ENCODE peak calls at places on chromosomes 11 and 22, in seven cellular contexts. V is GM23338, I is neural progenitor cell, N is mesendoderm, A is mammary epithelial cell, S is neuronal stem cell, T is MM.1S. F is an unnamed sample. For H3K27me3 and H3K36me3, the result is how much of the 10 kb centered on the place peaks cover.

GRCh38 chr11:12662101-12662500 is 12.1 kb upstream of the TEAD1 start:
- DNase-seq in S (no peak), T (no peak), V (no peak), N (no peak), A (no peak), I (no peak), F (no peak)

GRCh38 chr11:45399166-45399565 is 113.0 kb upstream of the SYT13 start:
- DNase-seq in I (no peak), T (no peak), A (no peak), V (no peak), S (no peak), N (no peak), F (no peak)

GRCh38 chr11:73271936-73272679 is at the start of gene P2RY6:
- DNase-seq in T (peak), S (no peak), A (peak), I (no peak), N (peak), V (peak), F (peak)

GRCh38 chr22:47290706-47291430 is 528.4 kb downstream of the TBC1D22A start:
- DNase-seq in N (no peak), T (no peak), S (no peak), A (no peak), V (no peak), I (no peak), F (no peak)

GRCh38 chr11:818396-819128 is at the start of gene PNPLA2:
- DNase-seq in N (no peak), S (no peak), A (peak), I (no peak), T (no peak), V (peak), F (peak)

GRCh38 chr22:42939941-42940653 is 74.9 kb downstream of the PACSIN2 start:
- DNase-seq in V (no peak), A (peak), S (no peak), N (peak), I (no peak), T (no peak), F (peak)

GRCh38 chr11:12397953-12398352 is 20.6 kb downstream of the PARVA start:
- DNase-seq in I (no peak), V (no peak), A (no peak), T (no peak), S (no peak), N (peak), F (peak)

GRCh38 chr11:101759771-101760450 is 154.9 kb upstream of the CEP126 start:
- DNase-seq in S (no peak), A (no peak), V (peak), N (no peak), T (no peak), I (no peak), F (peak)

GRCh38 chr11:12547953-12548650 is 126.1 kb upstream of the TEAD1 start:
- DNase-seq in I (no peak), S (no peak), T (no peak), A (no peak), N (peak), V (no peak), F (peak)

GRCh38 chr11:126186708-126187481 is 24.6 kb downstream of the RPUSD4 start:
- DNase-seq in S (no peak), V (peak), I (peak), A (no peak), N (peak), T (no peak), F (no peak)

GRCh38 chr11:66850588-66851250 is 6.1 kb upstream of the LRFN4 start:
- DNase-seq in N (no peak), V (no peak), I (no peak), S (no peak), A (no peak), T (no peak), F (no peak)

GRCh38 chr11:87092159-87092558 is 54.4 kb downstream of the TMEM135 start:
- DNase-seq in V (no peak), T (no peak), S (no peak), I (no peak), N (no peak), A (peak), F (peak)

GRCh38 chr11:124069429-124070401 is 28.6 kb upstream of the OR10G7 start:
- DNase-seq in V (peak), S (peak), N (peak), A (peak), T (no peak), I (peak), F (peak)

GRCh38 chr11:3224730-3225098 is 6.1 kb upstream of the MRGPRG start:
- DNase-seq in I (no peak), T (no peak), V (no peak), A (no peak), N (no peak), S (no peak), F (no peak)

GRCh38 chr11:72069200-72069599 is 11.1 kb downstream of the NUMA1 start:
- DNase-seq in N (no peak), S (no peak), V (no peak), I (no peak), T (no peak), A (no peak), F (no peak)

GRCh38 chr22:46090631-46091201 is 59.6 kb upstream of the PPARA start:
- DNase-seq in A (peak), N (no peak), T (no peak), I (no peak), V (no peak), S (no peak), F (no peak)

GRCh38 chr22:38110863-38111852 is 674 bp upstream of the BAIAP2L2 start:
- DNase-seq in N (no peak), I (peak), T (no peak), A (no peak), V (peak), S (no peak), F (no peak)

GRCh38 chr22:19723165-19723989 is at the start of gene GP1BB:
- DNase-seq in S (no peak), N (peak), T (no peak), A (no peak), I (peak), V (peak), F (peak)

GRCh38 chr11:7548659-7549283 is 35.0 kb downstream of the PPFIBP2 start:
- DNase-seq in N (peak), A (no peak), V (peak), I (peak), T (peak), S (no peak), F (no peak)

GRCh38 chr11:79971255-79971654 is 530.4 kb upstream of the TENM4 start:
- DNase-seq in V (no peak), S (no peak), N (peak), T (no peak), A (no peak), I (no peak), F (no peak)
- H3K27me3 ChIP-seq in V (under half), S (under half), N (under half), T (under half), A (under half), I (under half), F (under half)

GRCh38 chr11:77672276-77672675 is 34.7 kb upstream of the CLNS1A start:
- DNase-seq in T (no peak), N (no peak), I (no peak), S (no peak), A (peak), V (no peak), F (peak)
- H3K36me3 ChIP-seq in T (under half), N (under half), I (under half), S (half or more), A (under half), V (half or more), F (under half)

GRCh38 chr11:121656333-121657090 is 203.7 kb upstream of the SORL1-AS1 start:
- DNase-seq in N (no peak), S (no peak), V (peak), I (peak), T (no peak), A (no peak), F (peak)
- H3K4me2 ChIP-seq in N (no peak), S (no peak), V (peak), I (peak), T (peak), A (peak), F (peak)

GRCh38 chr11:14656536-14657457 is 13.2 kb downstream of the PDE3B start:
- DNase-seq in S (no peak), V (no peak), I (no peak), T (no peak), N (peak), A (no peak), F (no peak)
- H3K27me3 ChIP-seq in S (under half), V (under half), I (under half), T (under half), N (under half), A (under half), F (under half)

GRCh38 chr11:128465531-128465930 is 121.8 kb downstream of the ETS1 start:
- DNase-seq in S (no peak), N (no peak), T (no peak), V (no peak), A (no peak), I (no peak), F (no peak)

GRCh38 chr11:128463386-128463829 is 124.0 kb downstream of the ETS1 start:
- DNase-seq in N (peak), S (no peak), V (no peak), T (no peak), A (no peak), I (no peak), F (peak)

GRCh38 chr11:128464878-128465277 is 122.5 kb downstream of the ETS1 start:
- DNase-seq in T (no peak), A (no peak), I (no peak), S (no peak), N (no peak), V (no peak), F (no peak)

GRCh38 chr11:128462802-128463385 is 124.5 kb downstream of the ETS1 start:
- DNase-seq in N (peak), S (no peak), T (no peak), A (no peak), I (peak), V (no peak), F (no peak)

DNA sequence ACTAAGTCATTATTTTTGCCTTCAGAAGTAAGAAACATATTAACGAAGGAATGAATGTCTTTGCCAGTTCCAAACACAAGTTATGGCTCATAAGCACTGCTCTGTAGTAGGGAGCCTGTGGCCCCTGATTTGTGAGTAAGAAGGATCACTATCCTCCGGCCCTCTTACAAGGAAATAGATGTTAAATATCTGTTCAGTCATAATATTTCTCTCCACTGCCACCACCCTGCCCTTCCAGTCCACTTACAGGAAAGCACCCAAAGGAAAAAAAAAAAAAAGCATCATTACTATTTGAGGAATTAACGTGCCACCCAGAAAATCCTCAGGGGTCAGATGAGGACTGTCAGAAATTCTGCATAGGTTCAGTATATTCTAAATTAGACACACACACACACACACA is 123.4 kb downstream of the ETS1 start:
- DNase-seq in I (no peak), A (no peak), T (no peak), S (no peak), N (no peak), V (no peak), F (peak)
- H3K36me3 ChIP-seq in I (under half), A (half or more), T (under half), S (under half), N (under half), V (under half), F (under half)

DNA sequence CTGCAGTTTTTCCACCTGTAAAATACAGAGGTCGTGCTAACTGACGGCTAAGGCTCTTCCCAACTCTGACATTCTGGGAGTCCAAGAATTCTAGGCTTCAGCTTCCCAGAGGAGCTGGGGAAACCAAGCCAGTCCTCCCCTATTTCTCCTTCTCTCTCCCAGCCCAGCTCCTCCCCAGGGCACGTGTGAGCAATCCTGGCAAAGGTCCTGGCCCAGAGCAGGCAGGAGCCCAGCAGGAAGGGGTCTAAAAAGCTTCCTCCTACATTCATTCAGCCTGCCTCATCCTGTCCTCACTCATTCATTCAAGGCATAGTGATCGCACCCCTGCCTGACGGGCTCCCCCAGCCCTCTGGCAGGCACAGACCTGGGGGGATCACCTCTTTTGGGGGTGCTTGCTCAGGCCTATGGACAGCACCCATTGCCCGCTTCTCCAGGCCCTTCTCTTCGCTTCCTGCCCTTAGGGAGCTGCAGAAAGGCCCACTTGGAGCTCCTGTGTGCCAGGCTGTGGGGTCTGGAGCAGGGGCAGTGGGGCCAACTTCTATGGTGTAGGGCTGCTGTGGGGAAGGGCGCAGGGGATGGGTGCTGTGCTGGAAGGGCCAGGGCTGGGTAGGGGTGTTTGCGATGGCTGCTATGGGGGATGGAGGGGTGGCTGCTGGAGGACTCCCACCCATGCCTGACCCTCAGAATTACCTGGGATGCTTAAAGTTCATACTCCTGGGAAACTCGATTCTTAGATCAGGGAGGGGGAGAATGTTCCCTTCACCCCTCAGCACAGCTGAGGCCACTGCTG is 9.8 kb downstream of the KCNC1 start:
- DNase-seq in T (no peak), S (no peak), V (no peak), N (no peak), I (no peak), A (no peak), F (peak)
- H3K4me2 ChIP-seq in T (no peak), S (no peak), V (no peak), N (no peak), I (no peak), A (no peak), F (no peak)

GRCh38 chr11:19102521-19102900 is 14.5 kb upstream of the ZDHHC13 start:
- DNase-seq in A (no peak), T (no peak), I (no peak), N (no peak), S (no peak), V (no peak), F (no peak)

GRCh38 chr11:19100885-19101284 is 16.1 kb upstream of the ZDHHC13 start:
- DNase-seq in N (no peak), S (no peak), A (no peak), V (no peak), T (no peak), I (no peak), F (no peak)

DNA sequence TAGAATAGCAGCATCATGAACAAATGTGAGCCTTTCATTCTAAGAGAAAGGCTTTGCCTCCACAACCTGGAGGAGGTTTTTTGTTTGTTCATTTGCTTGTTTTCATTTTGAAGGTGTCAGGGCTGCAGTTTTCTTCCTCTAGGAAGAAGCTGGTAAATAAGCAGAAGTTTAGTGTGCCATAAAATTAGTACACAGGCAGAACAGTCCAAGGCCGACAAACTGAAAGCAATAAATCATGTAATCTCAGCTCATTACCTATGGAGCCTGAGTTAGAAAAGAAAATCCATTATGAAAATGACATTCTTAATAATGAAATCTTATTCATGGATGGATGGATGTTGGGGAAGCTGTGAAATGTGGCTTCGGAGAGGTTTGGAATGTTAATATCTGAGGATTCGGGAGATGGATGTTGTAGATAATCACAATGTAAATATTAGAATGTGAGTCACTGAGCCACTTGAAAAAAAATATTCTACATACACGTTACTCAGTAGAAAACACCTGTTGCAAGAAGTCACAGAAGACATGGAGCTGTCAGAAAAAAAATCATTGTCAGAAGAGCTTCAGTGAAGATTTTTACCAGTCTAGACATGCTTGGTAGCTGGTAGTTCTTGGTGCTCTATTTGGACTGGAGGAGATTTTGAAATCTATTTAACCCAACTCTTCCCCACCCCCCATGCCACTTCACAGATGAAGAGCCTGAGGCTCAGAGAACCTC is 15.0 kb upstream of the ZDHHC13 start:
- DNase-seq in V (no peak), S (no peak), I (no peak), T (no peak), A (no peak), N (no peak), F (peak)
- H3K27me3 ChIP-seq in V (under half), S (under half), I (under half), T (under half), A (under half), N (under half), F (under half)

GRCh38 chr11:44307340-44308099 is 2.4 kb downstream of the ALX4 start:
- DNase-seq in A (no peak), N (no peak), I (no peak), V (no peak), T (no peak), S (no peak), F (no peak)

GRCh38 chr11:44306469-44307244 is 3.3 kb downstream of the ALX4 start:
- DNase-seq in V (no peak), A (no peak), T (no peak), I (peak), N (no peak), S (no peak), F (no peak)

GRCh38 chr11:44305149-44305642 is 4.7 kb downstream of the ALX4 start:
- DNase-seq in S (no peak), I (no peak), A (no peak), T (no peak), V (no peak), N (no peak), F (no peak)

GRCh38 chr11:44304091-44305084 is 5.6 kb downstream of the ALX4 start:
- DNase-seq in N (peak), I (peak), V (peak), A (no peak), S (no peak), T (no peak), F (peak)

DNA sequence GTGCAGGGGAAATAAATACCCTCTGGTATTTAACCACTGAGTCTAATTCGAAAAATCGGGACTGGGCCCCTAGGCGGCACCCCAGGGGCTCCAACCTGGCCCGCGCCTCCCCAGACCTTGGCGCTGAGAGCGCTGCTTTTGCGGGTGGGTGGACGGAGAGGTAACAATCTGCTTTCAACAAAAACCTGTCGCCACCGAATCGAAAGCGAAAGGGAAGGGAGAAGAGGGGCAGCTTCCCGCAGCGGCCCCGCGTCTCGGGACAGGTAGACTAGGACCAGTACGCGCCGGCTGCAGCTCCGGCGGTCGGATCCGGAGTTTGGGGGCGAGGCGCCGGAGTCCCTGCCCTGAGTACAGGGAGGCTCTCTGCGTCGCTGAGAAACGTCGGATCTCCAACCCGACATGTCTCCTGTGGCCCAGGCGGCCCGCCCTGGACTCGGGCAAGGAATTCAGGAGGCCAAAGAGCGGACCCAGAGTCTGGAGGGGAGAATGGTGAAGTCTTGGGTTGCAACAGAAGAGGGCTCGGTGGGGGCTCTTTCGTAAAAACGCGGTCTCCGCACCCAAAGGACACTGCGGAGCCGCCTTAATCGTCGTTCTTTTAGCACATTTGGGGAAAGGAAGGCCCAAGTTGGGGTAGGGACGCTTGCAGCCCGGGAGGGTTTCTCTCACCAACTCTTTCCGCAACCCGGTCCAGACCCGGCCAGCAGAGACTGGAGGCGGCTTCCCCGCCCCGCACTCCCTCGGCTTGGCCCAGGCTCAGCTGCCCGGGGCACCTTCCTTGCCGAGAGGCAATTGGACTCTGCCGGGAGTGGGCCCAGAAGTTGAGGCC is 4.1 kb downstream of the ALX4 start:
- DNase-seq in I (peak), T (peak), S (no peak), N (no peak), A (no peak), V (no peak), F (no peak)
- H3K36me3 ChIP-seq in I (under half), T (under half), S (under half), N (under half), A (under half), V (under half), F (under half)

F was measured in fibroblast of lung.